ENCODE peak calls at places on chromosomes 12 and 14, in seven cellular contexts. One of them, this sample, is unnamed.

GRCh38 chr12:47833591-47834012 is 13.9 kb upstream of the HDAC7 start:
- DNase-seq in GM12891: no peak
- DNase-seq in SK-N-SH: no peak
- DNase-seq in H1: no peak
- DNase-seq in GM12878: no peak
- DNase-seq in HepG2: no peak
- DNase-seq in K562: no peak
- DNase-seq in this sample: no peak

GRCh38 chr14:103512701-103513611 is 9.7 kb downstream of the CKB start:
- DNase-seq in GM12891: no peak
- DNase-seq in SK-N-SH: no peak
- DNase-seq in H1: no peak
- DNase-seq in GM12878: no peak
- DNase-seq in HepG2: no peak
- DNase-seq in K562: no peak
- DNase-seq in this sample: no peak

GRCh38 chr12:84157170-84157569 is 755.4 kb downstream of the SLC6A15 start:
- DNase-seq in GM12891: no peak
- DNase-seq in SK-N-SH: peak; percentile 58
- DNase-seq in H1: no peak
- DNase-seq in GM12878: no peak
- DNase-seq in HepG2: no peak
- DNase-seq in K562: no peak
- DNase-seq in this sample: no peak

GRCh38 chr12:60398547-60398946 is 802.7 kb downstream of the SLC16A7 start:
- DNase-seq in GM12891: no peak
- DNase-seq in SK-N-SH: no peak
- DNase-seq in H1: no peak
- DNase-seq in GM12878: no peak
- DNase-seq in HepG2: no peak
- DNase-seq in K562: no peak
- DNase-seq in this sample: no peak

GRCh38 chr14:92460916-92461579 is 52.5 kb upstream of the RIN3 start:
- DNase-seq in GM12891: no peak
- DNase-seq in SK-N-SH: no peak
- DNase-seq in H1: no peak
- DNase-seq in GM12878: peak; percentile 61
- DNase-seq in HepG2: no peak
- DNase-seq in K562: no peak
- DNase-seq in this sample: no peak

GRCh38 chr12:51482808-51483532 is 58.3 kb downstream of the SLC4A8 start:
- DNase-seq in GM12891: peak; percentile 18
- DNase-seq in SK-N-SH: no peak
- DNase-seq in H1: no peak
- DNase-seq in GM12878: no peak
- DNase-seq in HepG2: no peak
- DNase-seq in K562: no peak
- DNase-seq in this sample: no peak

GRCh38 chr14:47366006-47366405 is 309.4 kb downstream of the MDGA2 start:
- DNase-seq in GM12891: no peak
- DNase-seq in SK-N-SH: no peak
- DNase-seq in H1: no peak
- DNase-seq in GM12878: no peak
- DNase-seq in HepG2: no peak
- DNase-seq in K562: no peak
- DNase-seq in this sample: no peak

GRCh38 chr14:32049361-32050103 is 27.6 kb upstream of the ARHGAP5 start:
- DNase-seq in GM12891: no peak
- DNase-seq in SK-N-SH: no peak
- DNase-seq in H1: no peak
- DNase-seq in GM12878: no peak
- DNase-seq in HepG2: no peak
- DNase-seq in K562: no peak
- DNase-seq in this sample: no peak

GRCh38 chr12:10339441-10339840 is 31.8 kb downstream of the KLRD1 start:
- DNase-seq in GM12891: no peak
- DNase-seq in SK-N-SH: no peak
- DNase-seq in H1: no peak
- DNase-seq in GM12878: no peak
- DNase-seq in HepG2: no peak
- DNase-seq in K562: no peak
- DNase-seq in this sample: no peak

GRCh38 chr12:44885902-44886301 is 9.8 kb upstream of the NELL2 start:
- DNase-seq in GM12891: no peak
- DNase-seq in SK-N-SH: no peak
- DNase-seq in H1: no peak
- DNase-seq in GM12878: no peak
- DNase-seq in HepG2: no peak
- DNase-seq in K562: no peak
- DNase-seq in this sample: no peak

GRCh38 chr12:12032260-12032761 is 38.4 kb upstream of the BCL2L14 start:
- DNase-seq in GM12891: no peak
- DNase-seq in SK-N-SH: no peak
- DNase-seq in H1: peak; percentile 41
- DNase-seq in GM12878: no peak
- DNase-seq in HepG2: no peak
- DNase-seq in K562: no peak
- DNase-seq in this sample: no peak

GRCh38 chr14:31389947-31390346 is 30.4 kb downstream of the HEATR5A start:
- DNase-seq in GM12891: no peak
- DNase-seq in SK-N-SH: no peak
- DNase-seq in H1: no peak
- DNase-seq in GM12878: no peak
- DNase-seq in HepG2: no peak
- DNase-seq in K562: no peak
- DNase-seq in this sample: no peak

GRCh38 chr12:45688188-45688587 is 41.3 kb upstream of the ARID2 start:
- DNase-seq in GM12891: no peak
- DNase-seq in SK-N-SH: peak; percentile 7
- DNase-seq in H1: no peak
- DNase-seq in GM12878: no peak
- DNase-seq in HepG2: no peak
- DNase-seq in K562: no peak
- DNase-seq in this sample: no peak

GRCh38 chr12:132185698-132186097 is 41.4 kb downstream of the NOC4L start:
- DNase-seq in GM12891: no peak
- DNase-seq in SK-N-SH: no peak
- DNase-seq in H1: no peak
- DNase-seq in GM12878: no peak
- DNase-seq in HepG2: no peak
- DNase-seq in K562: no peak
- DNase-seq in this sample: no peak

GRCh38 chr12:132186208-132186856 is 42.1 kb downstream of the NOC4L start:
- DNase-seq in GM12891: no peak
- DNase-seq in SK-N-SH: no peak
- DNase-seq in H1: no peak
- DNase-seq in GM12878: no peak
- DNase-seq in HepG2: no peak
- DNase-seq in K562: no peak
- DNase-seq in this sample: no peak

GRCh38 chr12:132188451-132189298 is 44.4 kb downstream of the NOC4L start:
- DNase-seq in GM12891: no peak
- DNase-seq in SK-N-SH: no peak
- DNase-seq in H1: no peak
- DNase-seq in GM12878: no peak
- DNase-seq in HepG2: no peak
- DNase-seq in K562: no peak
- DNase-seq in this sample: no peak

GRCh38 chr12:132187646-132188450 is 43.6 kb downstream of the NOC4L start:
- DNase-seq in GM12891: no peak
- DNase-seq in SK-N-SH: no peak
- DNase-seq in H1: no peak
- DNase-seq in GM12878: no peak
- DNase-seq in HepG2: no peak
- DNase-seq in K562: no peak
- DNase-seq in this sample: no peak

DNA sequence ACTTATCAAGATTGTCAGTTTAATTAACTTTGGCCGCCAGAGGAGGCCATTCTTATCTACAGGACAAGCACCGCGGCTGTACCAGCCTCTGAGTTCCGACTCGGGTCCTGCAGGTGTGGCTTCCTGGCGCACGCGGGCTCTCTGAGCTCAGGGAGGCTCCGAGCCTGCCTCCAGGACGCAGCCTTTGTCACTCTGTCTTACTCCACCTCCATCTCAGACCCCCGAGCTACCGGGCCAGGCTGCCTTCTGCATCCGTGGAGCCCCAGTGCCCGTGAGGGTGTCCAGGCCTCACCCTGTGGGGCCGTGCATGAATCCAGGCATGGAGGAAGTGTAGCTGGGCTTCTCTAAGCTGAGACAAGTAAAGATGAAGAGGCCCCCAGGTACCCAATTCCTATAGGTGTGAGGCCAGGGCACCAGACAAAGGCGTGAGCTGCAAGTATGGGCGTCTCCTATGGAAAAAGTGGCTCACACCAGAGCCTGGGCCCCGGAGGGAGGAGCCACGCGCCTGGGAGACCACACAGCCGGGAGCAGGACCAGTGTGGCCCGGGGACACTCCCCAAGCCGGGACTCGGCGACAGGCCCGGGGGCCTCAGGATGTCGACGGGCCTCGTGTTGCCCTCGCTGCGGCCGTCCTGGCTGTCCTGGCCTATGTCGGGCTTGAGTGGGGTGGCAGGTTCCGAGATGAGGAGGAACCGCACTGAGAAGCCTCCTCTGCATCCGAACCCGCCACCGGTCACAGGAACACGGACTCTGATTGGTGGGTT is 42.8 kb downstream of the NOC4L start:
- DNase-seq in GM12891: no peak
- DNase-seq in SK-N-SH: no peak
- DNase-seq in H1: no peak
- DNase-seq in GM12878: no peak
- DNase-seq in HepG2: no peak
- DNase-seq in K562: no peak
- DNase-seq in this sample: no peak
- TF ChIP-seq TAF1 in GM12891: no peak
- TF ChIP-seq TAF1 in SK-N-SH: no peak
- TF ChIP-seq TAF1 in H1: no peak
- TF ChIP-seq TAF1 in GM12878: no peak
- TF ChIP-seq TAF1 in HepG2: no peak
- TF ChIP-seq TAF1 in K562: no peak
- TF ChIP-seq TAF1 in this sample: no peak

DNA sequence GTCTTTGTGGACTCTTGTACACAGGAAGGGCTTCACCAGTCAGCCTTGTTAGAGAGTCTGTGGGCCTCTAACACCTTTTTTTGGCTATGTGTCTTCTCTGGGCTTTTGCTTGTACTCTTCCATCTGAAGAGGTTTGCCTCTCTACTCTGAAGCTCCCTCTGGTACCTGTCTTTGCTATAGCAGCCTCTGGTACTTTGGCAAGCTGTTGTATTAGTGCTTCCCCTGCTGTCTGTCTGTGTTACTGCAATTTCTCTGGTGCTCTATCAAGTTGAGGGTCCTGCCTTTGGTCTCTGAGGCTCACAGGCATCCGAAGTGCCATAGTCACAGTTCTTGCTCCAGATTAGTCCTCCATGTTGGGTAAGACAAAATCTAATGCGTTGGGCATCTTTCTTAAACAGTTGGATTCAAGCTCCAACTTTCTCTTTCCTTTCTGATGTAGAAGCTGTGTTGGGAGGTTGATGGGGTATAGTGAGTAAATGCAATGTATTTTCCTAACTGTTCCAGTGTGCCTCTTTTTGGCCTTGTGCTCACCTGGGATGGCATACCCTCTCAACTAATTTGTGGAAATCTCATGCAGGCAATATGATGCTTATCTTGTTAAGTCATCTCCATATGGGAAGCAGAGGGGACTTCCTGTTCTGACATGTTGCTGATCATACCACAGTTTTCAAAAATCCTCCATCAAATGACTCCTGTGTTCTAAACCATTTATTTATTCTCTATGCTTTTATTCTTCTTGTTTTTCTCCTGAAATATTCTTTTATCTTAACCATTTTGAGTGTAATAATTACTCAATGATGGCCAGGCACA is 88.8 kb downstream of the ATF7IP start:
- DNase-seq in GM12891: no peak
- DNase-seq in SK-N-SH: peak; percentile 26
- DNase-seq in H1: no peak
- DNase-seq in GM12878: peak; percentile 30
- DNase-seq in HepG2: peak; percentile 65
- DNase-seq in K562: peak; percentile 12
- DNase-seq in this sample: peak; percentile 2
- TF ChIP-seq TAF1 in GM12891: no peak
- TF ChIP-seq TAF1 in SK-N-SH: no peak
- TF ChIP-seq TAF1 in H1: no peak
- TF ChIP-seq TAF1 in GM12878: no peak
- TF ChIP-seq TAF1 in HepG2: no peak
- TF ChIP-seq TAF1 in K562: no peak
- TF ChIP-seq TAF1 in this sample: no peak

GRCh38 chr12:57334219-57334618 is 83.2 kb upstream of the STAC3 start:
- DNase-seq in GM12891: no peak
- DNase-seq in SK-N-SH: peak; percentile 10
- DNase-seq in H1: no peak
- DNase-seq in GM12878: no peak
- DNase-seq in HepG2: no peak
- DNase-seq in K562: no peak
- DNase-seq in this sample: no peak

GRCh38 chr12:57343703-57344378 is 87.0 kb downstream of the R3HDM2 start:
- DNase-seq in GM12891: no peak
- DNase-seq in SK-N-SH: no peak
- DNase-seq in H1: no peak
- DNase-seq in GM12878: no peak
- DNase-seq in HepG2: no peak
- DNase-seq in K562: no peak
- DNase-seq in this sample: no peak

GRCh38 chr12:57342207-57342691 is 88.6 kb downstream of the R3HDM2 start:
- DNase-seq in GM12891: no peak
- DNase-seq in SK-N-SH: peak; percentile 48
- DNase-seq in H1: peak; percentile 59
- DNase-seq in GM12878: no peak
- DNase-seq in HepG2: no peak
- DNase-seq in K562: no peak
- DNase-seq in this sample: no peak

GRCh38 chr12:57341275-57341990 is 89.4 kb downstream of the R3HDM2 start:
- DNase-seq in GM12891: no peak
- DNase-seq in SK-N-SH: no peak
- DNase-seq in H1: no peak
- DNase-seq in GM12878: no peak
- DNase-seq in HepG2: no peak
- DNase-seq in K562: no peak
- DNase-seq in this sample: no peak

DNA sequence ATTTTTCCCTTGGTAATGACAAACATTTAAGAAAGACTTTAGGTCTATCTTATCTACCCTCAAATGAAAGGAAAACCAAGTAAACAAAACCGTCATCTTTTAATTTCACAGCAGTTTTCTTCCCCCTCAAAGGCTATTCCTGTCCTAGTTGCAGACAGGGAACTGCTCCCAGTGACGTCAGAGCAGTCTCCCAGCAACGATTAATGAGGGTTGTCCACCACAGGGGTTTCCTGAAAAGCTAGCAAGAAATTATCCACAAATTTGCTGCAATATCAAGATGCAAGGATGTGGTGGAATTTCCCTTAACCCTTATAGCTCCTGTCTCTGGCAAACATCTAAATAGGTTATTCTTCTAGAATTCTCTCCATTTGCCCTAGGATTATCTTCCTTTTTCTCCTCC is 89.1 kb upstream of the STAC3 start:
- DNase-seq in GM12891: no peak
- DNase-seq in SK-N-SH: no peak
- DNase-seq in H1: no peak
- DNase-seq in GM12878: no peak
- DNase-seq in HepG2: no peak
- DNase-seq in K562: peak; percentile 19
- DNase-seq in this sample: no peak
- TF ChIP-seq TAF1 in GM12891: no peak
- TF ChIP-seq TAF1 in SK-N-SH: no peak
- TF ChIP-seq TAF1 in H1: no peak
- TF ChIP-seq TAF1 in GM12878: no peak
- TF ChIP-seq TAF1 in HepG2: no peak
- TF ChIP-seq TAF1 in K562: no peak
- TF ChIP-seq TAF1 in this sample: no peak

GRCh38 chr12:62434504-62435336 is 31.9 kb upstream of the MON2 start:
- DNase-seq in GM12891: no peak
- DNase-seq in SK-N-SH: peak; percentile 25
- DNase-seq in H1: no peak
- DNase-seq in GM12878: no peak
- DNase-seq in HepG2: no peak
- DNase-seq in K562: no peak
- DNase-seq in this sample: no peak
- TF ChIP-seq TAF1 in GM12891: no peak
- TF ChIP-seq TAF1 in SK-N-SH: no peak
- TF ChIP-seq TAF1 in H1: no peak
- TF ChIP-seq TAF1 in GM12878: no peak
- TF ChIP-seq TAF1 in HepG2: no peak
- TF ChIP-seq TAF1 in K562: no peak
- TF ChIP-seq TAF1 in this sample: no peak